ENCODE peak calls at places on chromosomes 1 and 21, in six cellular contexts. One of them, this sample, is unnamed.

GRCh38 chr1:44820328-44820944 is 12.1 kb downstream of the BTBD19 start:
- DNase-seq in OCI-LY7: no peak
- DNase-seq in MM.1S: no peak
- DNase-seq in neural progenitor cell: no peak
- DNase-seq in PC-3: no peak
- DNase-seq in GM23338: no peak
- DNase-seq in this sample: no peak

GRCh38 chr21:15295875-15296274 is 231.1 kb upstream of the NRIP1 start:
- DNase-seq in neural progenitor cell: no peak
- DNase-seq in OCI-LY7: no peak
- DNase-seq in GM23338: no peak
- DNase-seq in MM.1S: no peak
- DNase-seq in PC-3: no peak
- DNase-seq in this sample: no peak

GRCh38 chr1:177270863-177271262 is 100.1 kb downstream of the BRINP2 start:
- DNase-seq in OCI-LY7: no peak
- DNase-seq in PC-3: peak
- DNase-seq in MM.1S: no peak
- DNase-seq in GM23338: no peak
- DNase-seq in neural progenitor cell: no peak
- DNase-seq in this sample: no peak

GRCh38 chr1:77044133-77044849 is 174.9 kb downstream of the PIGK start:
- DNase-seq in GM23338: no peak
- DNase-seq in OCI-LY7: no peak
- DNase-seq in MM.1S: no peak
- DNase-seq in PC-3: peak
- DNase-seq in neural progenitor cell: no peak
- DNase-seq in this sample: no peak

GRCh38 chr1:184773762-184774320 is 19.2 kb upstream of the EDEM3 start:
- DNase-seq in PC-3: no peak
- DNase-seq in neural progenitor cell: no peak
- DNase-seq in MM.1S: no peak
- DNase-seq in OCI-LY7: no peak
- DNase-seq in GM23338: no peak
- DNase-seq in this sample: peak

GRCh38 chr1:168155910-168156309 is 19.2 kb upstream of the GPR161 start:
- DNase-seq in neural progenitor cell: no peak
- DNase-seq in GM23338: no peak
- DNase-seq in OCI-LY7: no peak
- DNase-seq in PC-3: no peak
- DNase-seq in MM.1S: no peak
- DNase-seq in this sample: no peak

GRCh38 chr1:24545673-24546072 is 10.2 kb upstream of the NCMAP start:
- DNase-seq in MM.1S: no peak
- DNase-seq in OCI-LY7: no peak
- DNase-seq in PC-3: no peak
- DNase-seq in GM23338: no peak
- DNase-seq in neural progenitor cell: no peak
- DNase-seq in this sample: no peak

GRCh38 chr1:21254335-21254951 is 35.8 kb downstream of the ECE1 start:
- DNase-seq in GM23338: no peak
- DNase-seq in PC-3: no peak
- DNase-seq in neural progenitor cell: no peak
- DNase-seq in MM.1S: no peak
- DNase-seq in OCI-LY7: no peak
- DNase-seq in this sample: peak

GRCh38 chr1:84582802-84583587 is 8.8 kb upstream of the CTBS start:
- DNase-seq in PC-3: peak
- DNase-seq in neural progenitor cell: peak
- DNase-seq in OCI-LY7: peak
- DNase-seq in MM.1S: peak
- DNase-seq in GM23338: no peak
- DNase-seq in this sample: peak

GRCh38 chr21:45261093-45261492 is 26.6 kb downstream of the POFUT2 start:
- DNase-seq in MM.1S: no peak
- DNase-seq in PC-3: no peak
- DNase-seq in OCI-LY7: no peak
- DNase-seq in neural progenitor cell: no peak
- DNase-seq in GM23338: no peak
- DNase-seq in this sample: no peak

GRCh38 chr1:64721576-64722145 is 23.2 kb upstream of the RAVER2 start:
- DNase-seq in neural progenitor cell: no peak
- DNase-seq in GM23338: no peak
- DNase-seq in OCI-LY7: no peak
- DNase-seq in PC-3: no peak
- DNase-seq in MM.1S: no peak
- DNase-seq in this sample: no peak

GRCh38 chr1:164785841-164786534 is 227.0 kb downstream of the PBX1 start:
- DNase-seq in GM23338: no peak
- DNase-seq in PC-3: no peak
- DNase-seq in neural progenitor cell: no peak
- DNase-seq in MM.1S: no peak
- DNase-seq in OCI-LY7: no peak
- DNase-seq in this sample: no peak

GRCh38 chr1:108646661-108647269 is 14.1 kb downstream of the HENMT1 start:
- DNase-seq in OCI-LY7: peak
- DNase-seq in PC-3: peak
- DNase-seq in GM23338: no peak
- DNase-seq in neural progenitor cell: no peak
- DNase-seq in MM.1S: no peak
- DNase-seq in this sample: peak

GRCh38 chr1:171931752-171932151 is 90.5 kb downstream of the DNM3 start:
- DNase-seq in neural progenitor cell: no peak
- DNase-seq in GM23338: no peak
- DNase-seq in PC-3: no peak
- DNase-seq in OCI-LY7: no peak
- DNase-seq in MM.1S: no peak
- DNase-seq in this sample: no peak

GRCh38 chr1:171934664-171935063 is 93.4 kb downstream of the DNM3 start:
- DNase-seq in neural progenitor cell: no peak
- DNase-seq in GM23338: no peak
- DNase-seq in MM.1S: no peak
- DNase-seq in PC-3: no peak
- DNase-seq in OCI-LY7: no peak
- DNase-seq in this sample: no peak

GRCh38 chr1:171935086-171935485 is 93.8 kb downstream of the DNM3 start:
- DNase-seq in OCI-LY7: no peak
- DNase-seq in MM.1S: no peak
- DNase-seq in neural progenitor cell: no peak
- DNase-seq in GM23338: no peak
- DNase-seq in PC-3: no peak
- DNase-seq in this sample: no peak

GRCh38 chr1:171929121-171929520 is 87.8 kb downstream of the DNM3 start:
- DNase-seq in PC-3: peak
- DNase-seq in GM23338: no peak
- DNase-seq in neural progenitor cell: no peak
- DNase-seq in MM.1S: no peak
- DNase-seq in OCI-LY7: no peak
- DNase-seq in this sample: no peak
- TF ChIP-seq CTCF in PC-3: peak
- TF ChIP-seq CTCF in GM23338: peak
- TF ChIP-seq CTCF in neural progenitor cell: peak
- TF ChIP-seq CTCF in MM.1S: peak
- TF ChIP-seq CTCF in OCI-LY7: peak
- TF ChIP-seq CTCF in this sample: no peak

GRCh38 chr21:33997432-33997831 is 75.9 kb upstream of the MRPS6 start:
- DNase-seq in GM23338: no peak
- DNase-seq in MM.1S: no peak
- DNase-seq in OCI-LY7: no peak
- DNase-seq in PC-3: no peak
- DNase-seq in neural progenitor cell: no peak
- DNase-seq in this sample: no peak

GRCh38 chr21:34003428-34003827 is 70.0 kb upstream of the MRPS6 start:
- DNase-seq in GM23338: no peak
- DNase-seq in PC-3: no peak
- DNase-seq in neural progenitor cell: no peak
- DNase-seq in OCI-LY7: no peak
- DNase-seq in MM.1S: no peak
- DNase-seq in this sample: no peak

GRCh38 chr21:33994373-33994772 is 78.8 kb upstream of the ATP5PO start:
- DNase-seq in neural progenitor cell: no peak
- DNase-seq in GM23338: no peak
- DNase-seq in OCI-LY7: no peak
- DNase-seq in PC-3: no peak
- DNase-seq in MM.1S: no peak
- DNase-seq in this sample: no peak

GRCh38 chr21:33998402-33998801 is 75.0 kb upstream of the MRPS6 start:
- DNase-seq in neural progenitor cell: no peak
- DNase-seq in MM.1S: no peak
- DNase-seq in GM23338: no peak
- DNase-seq in OCI-LY7: no peak
- DNase-seq in PC-3: no peak
- DNase-seq in this sample: no peak

GRCh38 chr21:33998809-33999208 is 74.6 kb upstream of the MRPS6 start:
- DNase-seq in PC-3: no peak
- DNase-seq in OCI-LY7: no peak
- DNase-seq in GM23338: no peak
- DNase-seq in neural progenitor cell: no peak
- DNase-seq in MM.1S: no peak
- DNase-seq in this sample: no peak
- H2AFZ ChIP-seq in PC-3: no peak
- H2AFZ ChIP-seq in OCI-LY7: no peak
- H2AFZ ChIP-seq in GM23338: no peak
- H2AFZ ChIP-seq in neural progenitor cell: no peak
- H2AFZ ChIP-seq in MM.1S: no peak
- H2AFZ ChIP-seq in this sample: no peak

DNA sequence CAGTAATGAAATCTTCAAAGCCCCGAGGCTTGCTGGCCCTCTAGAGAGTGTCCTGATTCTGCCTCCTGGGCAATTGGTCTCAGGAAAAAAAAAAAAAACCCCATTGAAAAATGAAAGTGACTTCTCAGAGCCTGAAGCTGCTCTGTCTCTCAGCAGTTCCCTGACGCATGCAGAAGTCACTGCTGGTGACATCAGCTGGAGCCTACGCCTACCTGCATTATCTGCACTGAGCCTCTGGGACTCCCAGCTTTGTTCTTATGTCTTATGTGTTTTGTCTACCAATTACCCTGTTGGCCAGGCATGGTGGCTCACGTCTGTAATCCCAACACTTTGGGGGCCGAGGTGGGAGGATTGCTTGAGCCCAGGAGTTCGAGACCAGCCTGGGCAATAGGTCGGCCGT is 10.1 kb upstream of the SLC25A33 start:
- DNase-seq in neural progenitor cell: no peak
- DNase-seq in GM23338: no peak
- DNase-seq in MM.1S: peak
- DNase-seq in OCI-LY7: no peak
- DNase-seq in PC-3: peak
- DNase-seq in this sample: no peak
- TF ChIP-seq EZH2phosphoT487 in neural progenitor cell: no peak
- TF ChIP-seq EZH2phosphoT487 in GM23338: no peak
- TF ChIP-seq EZH2phosphoT487 in MM.1S: no peak
- TF ChIP-seq EZH2phosphoT487 in OCI-LY7: no peak
- TF ChIP-seq EZH2phosphoT487 in PC-3: no peak
- TF ChIP-seq EZH2phosphoT487 in this sample: no peak

GRCh38 chr1:2585318-2586092 is 1.1 kb upstream of the PRXL2B start:
- DNase-seq in GM23338: peak
- DNase-seq in OCI-LY7: peak
- DNase-seq in neural progenitor cell: peak
- DNase-seq in MM.1S: peak
- DNase-seq in PC-3: peak
- DNase-seq in this sample: peak
- TF ChIP-seq CTCF in GM23338: no peak
- TF ChIP-seq CTCF in OCI-LY7: peak
- TF ChIP-seq CTCF in neural progenitor cell: no peak
- TF ChIP-seq CTCF in MM.1S: no peak
- TF ChIP-seq CTCF in PC-3: no peak
- TF ChIP-seq CTCF in this sample: no peak

DNA sequence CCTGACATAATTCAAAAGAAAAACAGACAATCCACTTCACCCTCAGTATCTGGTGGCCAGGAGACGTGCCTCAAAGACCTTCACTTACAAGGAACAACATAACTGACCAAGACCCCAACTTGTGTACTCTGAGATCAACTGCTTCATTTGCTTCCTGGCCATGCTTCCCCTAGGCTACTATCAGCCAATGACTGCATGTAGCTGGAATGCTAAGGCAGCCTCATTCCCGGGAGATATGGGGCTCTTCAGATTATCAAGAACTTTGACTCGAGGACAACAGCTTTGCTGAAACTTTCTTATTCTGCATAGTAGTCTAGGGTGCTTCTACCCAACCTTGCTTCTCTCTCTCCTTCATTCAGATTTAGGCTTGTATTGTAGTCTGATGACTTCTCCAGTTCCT is 11.7 kb upstream of the UCK2 start:
- DNase-seq in OCI-LY7: no peak
- DNase-seq in PC-3: peak
- DNase-seq in GM23338: peak
- DNase-seq in neural progenitor cell: no peak
- DNase-seq in MM.1S: no peak
- DNase-seq in this sample: peak
- H2AFZ ChIP-seq in OCI-LY7: no peak
- H2AFZ ChIP-seq in PC-3: no peak
- H2AFZ ChIP-seq in GM23338: no peak
- H2AFZ ChIP-seq in neural progenitor cell: no peak
- H2AFZ ChIP-seq in MM.1S: no peak
- H2AFZ ChIP-seq in this sample: no peak

GRCh38 chr21:36729301-36729970 is 30.5 kb downstream of the SIM2 start:
- DNase-seq in GM23338: no peak
- DNase-seq in neural progenitor cell: no peak
- DNase-seq in MM.1S: no peak
- DNase-seq in OCI-LY7: no peak
- DNase-seq in PC-3: no peak
- DNase-seq in this sample: no peak
- TF ChIP-seq EZH2phosphoT487 in GM23338: no peak
- TF ChIP-seq EZH2phosphoT487 in neural progenitor cell: no peak
- TF ChIP-seq EZH2phosphoT487 in MM.1S: no peak
- TF ChIP-seq EZH2phosphoT487 in OCI-LY7: no peak
- TF ChIP-seq EZH2phosphoT487 in PC-3: no peak
- TF ChIP-seq EZH2phosphoT487 in this sample: no peak

GRCh38 chr1:15758953-15759661 is 512 bp downstream of the FBLIM1 start:
- DNase-seq in OCI-LY7: no peak
- DNase-seq in MM.1S: no peak
- DNase-seq in PC-3: no peak
- DNase-seq in GM23338: peak
- DNase-seq in neural progenitor cell: peak
- DNase-seq in this sample: peak
- TF ChIP-seq CTCF in OCI-LY7: no peak
- TF ChIP-seq CTCF in MM.1S: no peak
- TF ChIP-seq CTCF in PC-3: no peak
- TF ChIP-seq CTCF in GM23338: no peak
- TF ChIP-seq CTCF in neural progenitor cell: no peak
- TF ChIP-seq CTCF in this sample: no peak

DNA sequence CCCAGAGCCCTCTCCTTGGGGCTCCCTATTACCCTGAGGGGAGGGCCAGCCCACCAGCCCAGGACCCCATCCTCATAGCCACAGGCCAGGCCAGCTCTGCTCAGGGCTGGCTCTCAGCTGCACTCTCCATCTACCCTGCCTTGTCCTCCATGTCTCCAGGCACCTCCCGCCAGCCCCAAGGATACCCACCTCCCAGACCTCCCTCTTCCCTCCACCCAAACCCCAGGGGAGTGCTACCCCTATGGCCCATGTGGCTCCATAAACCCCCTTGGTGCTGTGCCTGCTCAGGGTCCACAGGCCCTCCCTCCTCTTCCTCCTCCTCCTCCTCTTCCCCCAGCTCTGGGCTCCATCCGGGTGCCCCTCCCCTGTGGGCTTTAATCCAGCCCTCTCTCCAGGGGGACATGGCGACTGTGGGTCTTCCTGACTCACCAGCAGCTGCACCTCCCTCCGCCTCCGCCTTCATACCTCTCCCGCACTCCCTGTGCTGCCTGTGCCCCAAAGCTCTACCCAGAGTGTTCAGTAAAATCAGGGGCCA is 9.1 kb downstream of the YBEY start:
- DNase-seq in PC-3: no peak
- DNase-seq in GM23338: peak
- DNase-seq in MM.1S: no peak
- DNase-seq in OCI-LY7: no peak
- DNase-seq in neural progenitor cell: peak
- DNase-seq in this sample: no peak
- H2AFZ ChIP-seq in PC-3: no peak
- H2AFZ ChIP-seq in GM23338: no peak
- H2AFZ ChIP-seq in MM.1S: no peak
- H2AFZ ChIP-seq in OCI-LY7: no peak
- H2AFZ ChIP-seq in neural progenitor cell: no peak
- H2AFZ ChIP-seq in this sample: no peak

This sample was measured in hepatocyte.